ENCODE peak calls at places on chromosomes 1 and 21, in four cellular contexts. M is activated CD4-positive, alpha-beta T cell treated with anti-CD3 and anti-CD28 coated beads, Interleukin-2, amount 50 U/mL, for 1 hour; V is K562; X is heart left ventricle. U is an unnamed sample.

GRCh38 chr21:46095814-46096595 is 1.9 kb upstream of the COL6A2 start:
- DNase-seq in M (no peak), V (no peak), X (peak), U (no peak)

GRCh38 chr1:164780863-164781262 is 221.9 kb downstream of the PBX1 start:
- DNase-seq in M (no peak), V (no peak), X (no peak), U (peak)

GRCh38 chr1:17607644-17608581 is 68.4 kb downstream of the ARHGEF10L start:
- DNase-seq in M (no peak), V (no peak), X (no peak), U (no peak)

GRCh38 chr1:226511296-226511695 is 37.3 kb upstream of the STUM start:
- DNase-seq in M (no peak), V (no peak), X (no peak), U (no peak)

GRCh38 chr1:39696448-39696847 is 5.2 kb upstream of the HPCAL4 start:
- DNase-seq in M (no peak), V (no peak), X (no peak), U (no peak)

GRCh38 chr1:85339089-85339488 is 62.7 kb upstream of the BCL10 start:
- DNase-seq in M (no peak), V (peak), X (no peak), U (no peak)

GRCh38 chr21:25457411-25457810 is 149.9 kb downstream of the MRPL39 start:
- DNase-seq in M (no peak), V (no peak), X (no peak), U (peak)

GRCh38 chr1:7042322-7043231 is 257.3 kb downstream of the CAMTA1 start:
- DNase-seq in M (no peak), V (peak), X (no peak), U (peak)

GRCh38 chr1:93751391-93752250 is 70.0 kb upstream of the BCAR3 start:
- DNase-seq in M (no peak), V (no peak), X (peak), U (no peak)

GRCh38 chr1:2970311-2971145 is 50.7 kb upstream of the ACTRT2 start:
- DNase-seq in M (no peak), V (no peak), X (no peak), U (no peak)

GRCh38 chr1:95388041-95388440 is 154.0 kb downstream of the RWDD3 start:
- DNase-seq in M (no peak), V (peak), X (no peak), U (no peak)

GRCh38 chr1:32695098-32695904 is 7.3 kb downstream of the SYNC start:
- DNase-seq in M (no peak), V (peak), X (peak), U (no peak)

U was measured in RKO.